ENCODE peak calls at places on chromosomes 6 and 20, in six cellular contexts. U is mesendoderm, E is choroid plexus epithelial cell, W is body of pancreas, R is psoas muscle, C is spleen. L is an unnamed sample.

GRCh38 chr6:355809-356208 is 35.7 kb upstream of the IRF4 start:
- DNase-seq in U (no peak), E (no peak), W (no peak), R (no peak), C (no peak), L (no peak)

GRCh38 chr6:136564170-136564569 is 13.9 kb upstream of the MAP7 start:
- DNase-seq in U (no peak), E (no peak), W (no peak), R (no peak), C (no peak), L (no peak)

GRCh38 chr20:31954500-31954899 is 2.7 kb upstream of the PDRG1 start:
- DNase-seq in U (no peak), E (no peak), W (no peak), R (no peak), C (no peak), L (no peak)

GRCh38 chr6:23890543-23891227 is 235.3 kb upstream of the NRSN1 start:
- DNase-seq in U (no peak), E (peak), W (no peak), R (no peak), C (no peak), L (no peak)

GRCh38 chr6:115969207-115969929 is 91.3 kb downstream of the FRK start:
- DNase-seq in U (peak), E (peak), W (no peak), R (no peak), C (no peak), L (no peak)

GRCh38 chr20:41476013-41476441 is 109.4 kb upstream of the EMILIN3 start:
- DNase-seq in U (no peak), E (peak), W (peak), R (no peak), C (no peak), L (peak)

GRCh38 chr20:41524980-41525613 is 93.1 kb downstream of the CHD6 start:
- DNase-seq in U (no peak), E (peak), W (peak), R (peak), C (no peak), L (peak)

GRCh38 chr6:158026054-158026900 is 44.6 kb downstream of the SYNJ2 start:
- DNase-seq in U (peak), E (peak), W (peak), R (peak), C (peak), L (peak)

GRCh38 chr6:30834643-30835042 is 49.7 kb upstream of the DDR1 start:
- DNase-seq in U (no peak), E (no peak), W (no peak), R (no peak), C (no peak), L (no peak)

GRCh38 chr20:17967595-17968365 is 814 bp downstream of the SNX5 start:
- DNase-seq in U (peak), E (peak), W (no peak), R (no peak), C (no peak), L (no peak)

GRCh38 chr6:166604328-166604727 is 17.9 kb upstream of the RAMACL start:
- DNase-seq in U (no peak), E (no peak), W (no peak), R (no peak), C (no peak), L (no peak)

GRCh38 chr6:139581485-139581865 is 207.0 kb upstream of the CITED2 start:
- DNase-seq in U (no peak), E (no peak), W (no peak), R (no peak), C (no peak), L (no peak)
- H3K4me3 ChIP-seq in U (no peak), E (no peak), W (no peak), R (no peak), C (no peak), L (no peak)

DNA sequence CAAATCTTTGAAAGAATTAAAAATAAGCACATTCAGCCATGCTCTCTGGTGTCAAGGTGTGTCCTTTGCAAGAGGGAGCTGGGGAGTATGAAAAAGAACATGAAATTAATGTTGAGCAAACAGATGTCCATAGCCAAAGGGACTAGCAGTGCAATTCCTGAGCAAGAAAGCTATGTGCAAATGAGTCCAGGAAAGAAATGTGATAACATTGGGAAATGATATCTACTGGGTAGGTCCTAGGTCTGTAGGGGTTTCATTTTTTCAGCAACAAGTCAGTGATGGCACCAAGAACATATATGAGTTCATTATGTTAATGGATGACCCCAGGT is 169.9 kb upstream of the PHACTR1 start:
- DNase-seq in U (no peak), E (peak), W (no peak), R (no peak), C (no peak), L (no peak)
- H3K4me3 ChIP-seq in U (no peak), E (no peak), W (no peak), R (no peak), C (no peak), L (no peak)

DNA sequence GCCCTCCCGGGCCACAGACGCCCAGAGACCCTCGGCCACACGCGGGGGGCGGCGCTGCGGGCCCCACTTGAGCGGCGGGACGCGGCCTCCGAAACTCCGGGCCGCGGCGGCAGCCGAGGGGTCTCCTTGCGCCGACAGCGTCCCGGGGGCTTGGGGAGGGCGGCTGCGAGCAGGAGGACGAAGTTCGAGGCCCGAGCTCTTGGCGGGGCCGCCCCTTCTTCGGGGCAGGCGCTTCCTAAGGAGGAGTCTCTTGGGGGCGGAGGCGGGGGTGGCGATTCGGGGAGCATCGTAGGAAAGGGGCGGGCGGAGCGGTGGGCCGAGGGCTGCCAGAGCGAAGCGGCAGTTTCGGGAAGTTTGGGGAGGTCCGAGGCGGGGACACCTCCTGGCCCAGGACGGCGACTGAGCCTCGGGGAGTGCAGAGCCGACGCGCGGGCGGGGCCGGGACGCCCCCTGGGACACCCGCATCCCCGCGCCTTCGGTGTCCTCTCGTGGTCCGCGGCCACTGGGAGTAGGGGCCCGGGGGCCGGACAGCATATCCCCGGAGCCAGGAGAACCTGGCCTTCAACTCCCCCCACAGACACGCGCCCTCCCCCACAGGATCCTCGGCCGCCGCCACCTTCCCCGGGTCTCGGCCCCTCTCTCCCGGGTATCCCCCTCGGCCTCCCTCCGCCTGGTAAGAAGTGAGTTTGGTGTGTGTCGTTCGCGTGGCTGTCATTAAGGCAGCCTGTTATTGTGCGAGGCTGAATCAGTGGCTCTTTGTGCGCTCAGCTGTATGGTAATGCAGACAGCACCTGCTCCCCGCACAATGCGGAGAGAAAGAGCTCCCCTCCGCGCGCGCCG is 613 bp upstream of the DLL1 start:
- DNase-seq in U (peak), E (no peak), W (peak), R (peak), C (peak), L (no peak)
- H3K4me3 ChIP-seq in U (no peak), E (peak), W (peak), R (peak), C (peak), L (peak)

DNA sequence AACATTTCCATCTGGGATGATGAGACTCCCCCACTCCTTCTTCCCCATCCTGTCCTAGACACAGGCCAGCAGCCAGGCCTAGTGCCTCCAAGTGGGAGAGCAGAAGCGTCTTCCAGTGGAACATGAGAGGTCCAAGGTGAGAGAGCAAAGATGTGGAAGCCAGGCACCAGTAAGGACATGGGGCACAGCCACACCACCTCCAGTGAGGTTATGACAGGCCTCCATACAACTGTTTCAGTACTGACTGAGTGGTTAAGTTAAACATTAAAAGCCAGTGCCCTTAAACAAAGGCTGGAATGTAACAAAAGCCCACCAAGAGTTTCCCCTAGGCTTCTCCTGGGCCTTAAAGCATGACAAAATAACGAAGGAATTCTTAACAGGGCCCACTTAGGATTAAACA is 5.3 kb downstream of the ZBTB24 start:
- DNase-seq in U (peak), E (no peak), W (no peak), R (no peak), C (no peak), L (no peak)
- H3K4me3 ChIP-seq in U (no peak), E (no peak), W (no peak), R (no peak), C (no peak), L (no peak)

GRCh38 chr6:21109421-21110178 is 484.0 kb upstream of the SOX4 start:
- DNase-seq in U (peak), E (peak), W (no peak), R (no peak), C (no peak), L (peak)
- H3K4me3 ChIP-seq in U (no peak), E (no peak), W (no peak), R (no peak), C (no peak), L (no peak)

DNA sequence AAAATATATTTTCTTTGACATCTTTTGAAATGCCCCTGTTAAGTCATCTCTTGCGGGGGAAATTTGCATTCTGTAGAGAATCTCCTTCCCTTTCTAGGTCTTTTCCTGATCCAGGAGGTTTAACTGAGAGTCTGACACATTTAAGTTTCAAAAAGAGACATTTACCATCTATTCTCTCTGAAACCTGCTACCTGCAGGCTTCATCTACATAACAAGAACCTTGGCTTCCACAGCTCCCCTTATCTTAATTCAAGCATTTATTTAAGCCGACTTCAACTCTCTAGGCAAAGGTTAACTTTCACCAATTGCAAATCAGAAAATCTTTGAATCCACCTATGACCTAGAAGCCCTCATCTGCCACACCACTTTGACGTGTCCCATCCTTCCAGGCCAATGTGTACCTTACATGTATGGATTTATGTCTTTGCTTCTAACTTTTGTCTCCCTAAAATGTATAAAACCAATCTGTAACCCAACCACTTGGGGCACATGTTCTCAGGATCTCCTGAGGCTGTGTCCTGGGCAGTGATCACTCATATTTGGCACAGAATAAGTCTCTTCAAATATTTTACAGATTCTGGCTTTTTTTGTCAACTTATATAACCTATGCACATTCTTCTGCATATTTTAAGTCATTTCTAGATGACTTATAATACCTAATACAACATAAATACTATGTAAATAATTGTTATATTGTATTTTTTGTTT is 666.7 kb downstream of the UTRN start:
- DNase-seq in U (peak), E (no peak), W (no peak), R (no peak), C (no peak), L (no peak)
- H3K4me3 ChIP-seq in U (no peak), E (no peak), W (no peak), R (no peak), C (no peak), L (no peak)

DNA sequence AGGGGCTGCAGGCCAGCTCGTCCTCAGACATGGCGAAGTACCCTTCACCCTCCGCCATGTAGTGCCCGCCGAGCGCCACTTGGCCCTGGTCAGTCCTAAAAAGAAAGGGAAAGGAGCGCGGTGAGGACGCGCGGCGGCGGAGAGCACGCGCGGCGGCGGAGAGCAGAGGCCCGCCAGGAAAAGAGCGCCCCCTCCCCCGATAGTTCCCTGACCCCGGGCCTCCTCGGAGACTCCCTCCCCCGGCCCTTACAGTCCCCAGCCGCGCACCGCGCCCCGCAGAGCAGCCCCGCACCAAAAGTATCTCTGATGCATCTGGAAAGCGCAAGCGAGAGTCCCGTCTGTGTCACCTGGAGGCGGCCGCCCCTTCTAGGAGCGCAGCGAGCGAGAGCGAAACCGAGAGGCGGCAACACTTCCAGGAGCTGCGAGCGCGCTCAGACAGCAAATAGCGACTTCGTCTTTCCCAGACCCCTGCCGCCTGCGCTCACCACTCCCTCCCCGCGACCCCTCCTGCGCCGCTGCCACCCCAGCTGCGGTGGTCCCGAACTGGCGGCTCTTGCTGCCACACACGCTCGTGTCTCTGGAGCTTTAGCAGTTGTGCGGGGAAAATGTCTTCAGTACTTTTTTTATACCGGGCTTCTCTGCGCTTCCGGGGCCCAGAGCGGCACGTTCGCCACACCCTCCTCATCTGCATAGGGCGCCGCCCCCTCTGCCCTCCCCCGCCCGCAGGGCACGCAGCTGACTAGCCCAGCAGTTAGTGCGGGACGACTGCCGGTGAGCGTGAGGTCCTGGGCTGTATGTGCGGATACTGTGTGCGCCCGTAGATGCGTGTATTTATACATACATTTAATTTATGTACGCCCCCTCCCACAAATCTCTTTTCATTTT is at the start of gene TENT5A:
- DNase-seq in U (peak), E (peak), W (peak), R (peak), C (peak), L (peak)
- H3K4me3 ChIP-seq in U (peak), E (peak), W (peak), R (peak), C (peak), L (peak)

GRCh38 chr6:13272131-13273046 is 55.9 kb downstream of the TBC1D7 start:
- DNase-seq in U (no peak), E (no peak), W (no peak), R (peak), C (peak), L (no peak)

GRCh38 chr6:13274707-13275434 is 53.5 kb downstream of the TBC1D7 start:
- DNase-seq in U (no peak), E (no peak), W (no peak), R (no peak), C (no peak), L (no peak)

GRCh38 chr6:13275435-13275989 is 52.8 kb downstream of the TBC1D7 start:
- DNase-seq in U (no peak), E (no peak), W (no peak), R (no peak), C (no peak), L (no peak)

GRCh38 chr6:13273202-13273930 is 55.0 kb downstream of the TBC1D7 start:
- DNase-seq in U (no peak), E (no peak), W (no peak), R (no peak), C (no peak), L (no peak)

DNA sequence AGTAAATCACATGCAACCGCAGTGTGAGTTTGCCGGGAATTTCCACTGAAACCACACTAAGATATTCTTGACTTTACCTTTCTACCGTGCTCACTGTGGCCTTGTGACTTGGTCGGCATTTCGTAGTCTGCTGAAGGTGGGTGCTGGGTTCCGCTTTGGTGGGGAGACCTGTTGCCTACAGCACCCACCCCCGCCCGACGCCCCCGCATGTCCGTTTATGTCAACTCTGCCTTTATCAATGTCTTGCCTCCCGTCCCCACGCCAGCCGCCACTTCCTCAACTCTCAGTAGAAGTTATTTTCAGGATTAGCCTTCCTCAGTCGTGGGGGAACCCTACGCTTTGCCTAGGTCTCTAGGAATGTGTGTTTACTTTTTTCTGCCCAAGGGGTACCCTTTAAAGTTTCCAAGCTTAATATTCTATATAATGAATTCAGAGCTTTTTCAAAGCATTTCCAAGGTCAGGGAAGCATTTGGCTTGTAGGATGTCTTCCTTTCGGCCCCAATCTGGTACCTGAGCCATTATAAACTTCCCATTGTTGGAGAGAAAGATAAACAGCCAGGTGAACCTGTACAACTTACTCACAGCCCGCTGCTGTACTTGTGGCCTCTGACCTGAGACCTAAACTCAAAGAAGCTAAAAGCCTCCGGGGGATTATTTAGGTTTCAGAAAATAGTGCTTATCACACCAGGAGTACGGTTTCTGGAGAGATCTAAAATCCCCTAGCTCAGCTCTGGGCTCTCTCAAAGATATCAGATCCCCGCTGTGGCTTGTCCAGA is 54.2 kb downstream of the TBC1D7 start:
- DNase-seq in U (no peak), E (no peak), W (no peak), R (no peak), C (peak), L (no peak)
- H3K4me3 ChIP-seq in U (no peak), E (no peak), W (no peak), R (no peak), C (peak), L (no peak)

DNA sequence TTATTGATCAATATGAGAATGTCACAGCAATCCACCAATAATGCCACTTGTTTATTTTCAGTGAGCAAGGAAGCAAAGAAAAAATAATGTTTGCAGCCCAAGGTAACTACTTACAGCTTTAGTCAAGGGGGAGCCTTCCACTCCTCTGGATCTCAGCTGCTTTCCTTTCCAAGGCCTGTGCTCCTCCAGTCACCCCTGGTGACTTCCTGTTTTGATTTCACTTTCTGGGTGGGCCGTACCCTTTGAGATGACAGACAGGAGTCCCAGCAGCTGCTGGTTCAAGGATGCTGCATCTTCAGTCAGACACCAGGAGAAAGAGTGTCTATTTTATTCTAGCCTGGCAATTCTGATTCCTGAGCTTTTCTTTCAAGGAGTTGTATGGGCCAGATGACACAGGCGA is 5.6 kb upstream of the VNN2 start:
- DNase-seq in U (peak), E (no peak), W (no peak), R (no peak), C (peak), L (no peak)
- H3K4me3 ChIP-seq in U (no peak), E (no peak), W (no peak), R (no peak), C (peak), L (no peak)

L was measured in skeletal muscle cell.